ENCODE peak calls at places on chromosomes 11 and 22, in nine cellular contexts. T is prostate gland, X is suprapubic skin, O is sigmoid colon, E is GM12891, R is breast epithelium, H is transverse colon, Q is vagina, G is upper lobe of left lung. C is an unnamed sample.

GRCh38 chr11:121723261-121723741 is 270.5 kb upstream of the SORL1-AS1 start:
- DNase-seq in R (no peak), Q (no peak), O (peak; percentile 75), E (no peak), H (no peak), X (no peak), T (no peak), G (no peak), C (no peak)

GRCh38 chr22:26462971-26463661 is 20.5 kb downstream of the HPS4 start:
- DNase-seq in Q (no peak), E (no peak), T (no peak), O (no peak), G (no peak), H (no peak), R (no peak), X (no peak), C (no peak)

GRCh38 chr11:39641749-39642148 is 1817.7 kb downstream of the LRRC4C start:
- DNase-seq in T (no peak), Q (no peak), G (no peak), H (no peak), E (no peak), X (no peak), R (no peak), O (no peak), C (no peak)

GRCh38 chr22:19981961-19982920 is 34.4 kb downstream of the ARVCF start:
- DNase-seq in O (no peak), X (no peak), R (no peak), H (no peak), E (no peak), T (no peak), G (peak; percentile 66), Q (no peak), C (no peak)

GRCh38 chr11:123357990-123358827 is 71.9 kb upstream of the GRAMD1B start:
- DNase-seq in H (peak; percentile 14), E (peak; percentile 49), G (peak; percentile 81), Q (no peak), R (no peak), T (no peak), X (no peak), O (no peak), C (peak; percentile 50)

GRCh38 chr11:102534261-102534872 is 3.8 kb upstream of the MMP7 start:
- DNase-seq in R (no peak), E (no peak), H (no peak), Q (no peak), G (no peak), T (no peak), O (no peak), X (no peak), C (no peak)

GRCh38 chr11:125344846-125345705 is 151.0 kb downstream of the FEZ1 start:
- DNase-seq in Q (no peak), E (no peak), O (peak; percentile 59), G (no peak), H (no peak), X (no peak), R (no peak), T (no peak), C (no peak)

GRCh38 chr11:289145-289705 is 299 bp downstream of the PGGHG start:
- DNase-seq in G (no peak), T (peak; percentile 55), E (peak; percentile 51), Q (no peak), H (peak; percentile 20), R (no peak), X (peak; percentile 67), O (peak; percentile 67), C (no peak)

GRCh38 chr22:44366372-44367310 is 53.9 kb upstream of the SHISAL1 start:
- DNase-seq in H (no peak), E (no peak), X (peak; percentile 57), O (peak; percentile 55), Q (no peak), T (no peak), G (no peak), R (no peak), C (no peak)

GRCh38 chr11:74011360-74012071 is 2.6 kb upstream of the UCP3 start:
- DNase-seq in E (no peak), G (no peak), X (no peak), Q (no peak), H (no peak), T (no peak), R (no peak), O (peak; percentile 62), C (no peak)

GRCh38 chr22:49094151-49094550 is 733.5 kb downstream of the BRD1 start:
- DNase-seq in O (no peak), E (no peak), G (no peak), Q (no peak), T (no peak), X (no peak), H (no peak), R (no peak), C (no peak)

GRCh38 chr22:46619240-46619829 is 851 bp upstream of the GRAMD4 start:
- DNase-seq in H (no peak), G (peak; percentile 38), R (no peak), O (no peak), Q (no peak), E (no peak), X (no peak), T (no peak), C (no peak)

GRCh38 chr11:71213696-71214552 is 38.5 kb downstream of the SHANK2 start:
- DNase-seq in T (no peak), G (no peak), Q (no peak), R (peak; percentile 25), E (no peak), X (peak; percentile 30), H (no peak), O (peak; percentile 61), C (no peak)

GRCh38 chr11:96215094-96215782 is 127.8 kb downstream of the MAML2 start:
- DNase-seq in E (no peak), H (peak; percentile 63), G (peak; percentile 20), X (no peak), O (no peak), R (no peak), Q (no peak), T (no peak), C (peak; percentile 14)

GRCh38 chr22:37337204-37337943 is 55.1 kb downstream of the CYTH4 start:
- DNase-seq in R (no peak), G (no peak), E (no peak), O (no peak), T (no peak), H (no peak), X (no peak), Q (no peak), C (no peak)

GRCh38 chr22:38758276-38758945 is 2.6 kb upstream of the SUN2 start:
- DNase-seq in T (no peak), R (no peak), H (no peak), O (no peak), Q (no peak), G (no peak), E (no peak), X (no peak), C (no peak)
- TF ChIP-seq POLR2AphosphoS5 in T (no peak), R (no peak), H (no peak), O (no peak), Q (no peak), G (no peak), E (no peak), X (no peak), C (no peak)

GRCh38 chr11:62507023-62507422 is 39.6 kb downstream of the AHNAK start:
- DNase-seq in Q (no peak), G (no peak), E (no peak), T (no peak), H (no peak), O (no peak), R (no peak), X (no peak), C (no peak)

GRCh38 chr11:62506413-62506940 is 40.1 kb downstream of the AHNAK start:
- DNase-seq in R (no peak), Q (no peak), O (no peak), H (no peak), T (no peak), G (peak; percentile 57), E (no peak), X (no peak), C (no peak)

GRCh38 chr11:62505112-62505783 is 41.4 kb downstream of the AHNAK start:
- DNase-seq in G (no peak), H (peak; percentile 78), O (peak; percentile 76), T (no peak), E (no peak), Q (no peak), X (no peak), R (no peak), C (no peak)

GRCh38 chr11:62505784-62506145 is 40.8 kb downstream of the AHNAK start:
- DNase-seq in X (no peak), Q (no peak), G (peak; percentile 60), E (no peak), T (no peak), O (no peak), R (no peak), H (no peak), C (no peak)

GRCh38 chr11:62508336-62509058 is 38.1 kb downstream of the AHNAK start:
- DNase-seq in T (peak; percentile 84), H (peak; percentile 84), X (peak; percentile 84), G (peak; percentile 81), Q (no peak), R (peak; percentile 85), E (no peak), O (peak; percentile 96), C (no peak)
- TF ChIP-seq POLR2AphosphoS5 in T (peak; percentile 92), H (peak; percentile 50), X (peak; percentile 70), G (peak; percentile 73), Q (peak; percentile 79), R (peak; percentile 69), E (no peak), O (peak; percentile 44), C (no peak)

GRCh38 chr11:114063149-114063828 is 3.8 kb downstream of the ZBTB16 start:
- DNase-seq in X (no peak), T (no peak), E (no peak), R (no peak), O (peak; percentile 77), H (no peak), Q (no peak), G (peak; percentile 61), C (no peak)
- TF ChIP-seq POLR2AphosphoS5 in X (no peak), T (no peak), E (no peak), R (no peak), O (no peak), H (no peak), Q (peak; percentile 20), G (no peak), C (no peak)

DNA sequence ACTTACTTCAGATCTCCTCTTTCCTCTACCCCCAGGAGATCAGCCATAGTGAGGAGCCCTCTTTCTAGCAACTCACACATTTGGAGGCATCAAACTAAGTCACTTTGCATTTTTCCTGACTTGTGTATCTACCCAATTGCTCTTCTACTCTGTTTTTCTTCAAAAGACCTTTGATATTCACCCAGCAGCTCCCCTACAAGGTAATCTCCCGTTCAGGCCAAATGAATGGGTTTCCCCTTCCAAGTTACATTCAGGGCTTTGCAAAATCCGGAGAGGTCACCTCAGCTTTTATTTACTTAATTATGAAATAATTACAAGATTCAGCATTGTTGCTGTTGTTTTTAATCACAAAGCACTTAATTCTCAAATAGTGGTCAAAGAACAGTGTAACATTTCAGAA is 6.1 kb downstream of the LARGE1 start:
- DNase-seq in T (no peak), Q (no peak), E (no peak), O (no peak), X (no peak), G (no peak), H (no peak), R (no peak), C (no peak)
- TF ChIP-seq POLR2AphosphoS5 in T (no peak), Q (no peak), E (no peak), O (no peak), X (no peak), G (no peak), H (no peak), R (no peak), C (no peak)